ENCODE peak calls at places on chromosomes 16 and 17, in ten cellular contexts. V is tibial nerve, P is stomach, I is transverse colon, S is esophagus muscularis mucosa, K is HepG2, U is H1, N is sigmoid colon, A is upper lobe of left lung, O is GM12878. T is an unnamed sample. For H3K36me3, the result is how much of the 10 kb centered on the place peaks cover.

GRCh38 chr17:69460963-69461922 is 46.7 kb downstream of the MAP2K6 start:
- DNase-seq in V (no peak), P (no peak), I (no peak), S (no peak), K (no peak), U (no peak), N (no peak), A (no peak), O (no peak), T (no peak)

GRCh38 chr17:65039349-65039988 is 17.1 kb downstream of the GNA13 start:
- DNase-seq in V (no peak), P (no peak), I (no peak), S (no peak), K (no peak), U (no peak), N (no peak), A (no peak), O (peak), T (no peak)

GRCh38 chr16:23071202-23072083 is 77.8 kb downstream of the USP31 start:
- DNase-seq in V (no peak), P (no peak), I (no peak), S (peak), K (no peak), U (no peak), N (no peak), A (no peak), O (no peak), T (no peak)

GRCh38 chr17:66625321-66625767 is 209.6 kb upstream of the CACNG5 start:
- DNase-seq in V (no peak), P (no peak), I (no peak), S (no peak), K (peak), U (no peak), N (no peak), A (no peak), O (no peak), T (no peak)

GRCh38 chr16:71258371-71258770 is 27.8 kb upstream of the HYDIN start:
- DNase-seq in V (no peak), P (no peak), I (no peak), S (no peak), K (no peak), U (no peak), N (no peak), A (no peak), O (no peak), T (no peak)

GRCh38 chr17:31415004-31415454 is 23.6 kb downstream of the RAB11FIP4 start:
- DNase-seq in V (no peak), P (no peak), I (no peak), S (no peak), K (peak), U (no peak), N (no peak), A (no peak), O (no peak), T (no peak)

GRCh38 chr17:53837131-53837530 is 14.4 kb downstream of the KIF2B start:
- DNase-seq in V (no peak), P (no peak), I (no peak), S (no peak), K (no peak), U (no peak), N (no peak), A (no peak), O (no peak), T (no peak)

GRCh38 chr17:82151106-82151957 is 53.3 kb upstream of the FASN start:
- DNase-seq in V (no peak), P (peak), I (no peak), S (no peak), K (no peak), U (no peak), N (no peak), A (no peak), O (no peak), T (no peak)

GRCh38 chr17:65290616-65291015 is 153.4 kb downstream of the RGS9 start:
- DNase-seq in V (no peak), P (peak), I (peak), S (no peak), K (no peak), U (no peak), N (no peak), A (no peak), O (no peak), T (no peak)

GRCh38 chr16:87602005-87602790 is at the start of gene JPH3:
- DNase-seq in V (no peak), P (no peak), I (no peak), S (no peak), K (no peak), U (peak), N (no peak), A (no peak), O (no peak), T (no peak)

GRCh38 chr16:50323335-50324011 is 45.3 kb downstream of the BRD7 start:
- DNase-seq in V (no peak), P (no peak), I (no peak), S (no peak), K (peak), U (no peak), N (peak), A (no peak), O (no peak), T (no peak)

GRCh38 chr16:27841911-27842310 is 221.6 kb downstream of the GSG1L start:
- DNase-seq in V (no peak), P (no peak), I (no peak), S (no peak), K (no peak), U (no peak), N (peak), A (no peak), O (no peak), T (no peak)

GRCh38 chr17:45146616-45147101 is 1.6 kb upstream of the HEXIM1 start:
- DNase-seq in V (no peak), P (peak), I (peak), S (no peak), K (no peak), U (no peak), N (peak), A (peak), O (no peak), T (no peak)

GRCh38 chr17:43562679-43563146 is 16.6 kb upstream of the ETV4 start:
- DNase-seq in V (no peak), P (no peak), I (no peak), S (no peak), K (peak), U (no peak), N (peak), A (no peak), O (no peak), T (peak)

GRCh38 chr16:85781685-85782370 is 17.5 kb downstream of the EMC8 start:
- DNase-seq in V (no peak), P (peak), I (peak), S (no peak), K (peak), U (no peak), N (peak), A (peak), O (no peak), T (peak)

GRCh38 chr16:60107467-60107866 is 1373.4 kb upstream of the GOT2 start:
- DNase-seq in V (no peak), P (no peak), I (no peak), S (no peak), K (no peak), U (no peak), N (no peak), A (no peak), O (no peak), T (no peak)

GRCh38 chr16:85588562-85589503 is 24.3 kb upstream of the GSE1 start:
- DNase-seq in V (no peak), P (no peak), I (no peak), S (no peak), K (no peak), U (no peak), N (no peak), A (no peak), O (no peak), T (no peak)

GRCh38 chr17:61504697-61505096 is 52.5 kb downstream of the TBX4 start:
- DNase-seq in V (no peak), P (no peak), I (no peak), S (no peak), K (peak), U (no peak), N (no peak), A (no peak), O (no peak), T (no peak)

GRCh38 chr17:34584805-34585416 is 5.5 kb downstream of the TMEM132E start:
- DNase-seq in V (no peak), P (no peak), I (no peak), S (no peak), K (no peak), U (no peak), N (no peak), A (no peak), O (no peak), T (no peak)

GRCh38 chr17:19939993-19940721 is 37.5 kb downstream of the AKAP10 start:
- DNase-seq in V (no peak), P (no peak), I (no peak), S (no peak), K (no peak), U (no peak), N (no peak), A (no peak), O (no peak), T (no peak)

GRCh38 chr16:85400305-85401205 is 212.6 kb upstream of the GSE1 start:
- DNase-seq in V (no peak), P (no peak), I (no peak), S (no peak), K (no peak), U (no peak), N (peak), A (no peak), O (no peak), T (no peak)

GRCh38 chr17:79482719-79483118 is 128.1 kb downstream of the RBFOX3 start:
- DNase-seq in V (no peak), P (no peak), I (no peak), S (no peak), K (no peak), U (no peak), N (no peak), A (no peak), O (no peak), T (no peak)

GRCh38 chr16:56758930-56759329 is 29.0 kb downstream of the NUP93 start:
- DNase-seq in V (no peak), P (no peak), I (no peak), S (no peak), K (no peak), U (no peak), N (no peak), A (no peak), O (no peak), T (no peak)

GRCh38 chr17:5901731-5902660 is 168.2 kb upstream of the WSCD1 start:
- DNase-seq in V (no peak), P (no peak), I (no peak), S (no peak), K (no peak), U (no peak), N (no peak), A (no peak), O (no peak), T (no peak)

GRCh38 chr17:43917348-43918025 is 10.2 kb upstream of the MPP2 start:
- DNase-seq in V (no peak), P (peak), I (peak), S (no peak), K (no peak), U (peak), N (no peak), A (peak), O (no peak), T (no peak)

GRCh38 chr16:26276289-26276688 is 584.5 kb downstream of the HS3ST4 start:
- DNase-seq in V (no peak), P (no peak), I (no peak), S (no peak), K (no peak), U (no peak), N (no peak), A (no peak), O (no peak), T (no peak)

GRCh38 chr16:88479795-88480760 is 27.0 kb downstream of the ZFPM1 start:
- DNase-seq in V (no peak), P (peak), I (peak), S (no peak), K (no peak), U (no peak), N (no peak), A (no peak), O (no peak), T (no peak)

GRCh38 chr16:73527191-73527590 is 479.3 kb upstream of the ZFHX3 start:
- DNase-seq in V (no peak), P (no peak), I (no peak), S (no peak), K (no peak), U (no peak), N (no peak), A (no peak), O (no peak), T (no peak)

GRCh38 chr17:7523033-7523432 is 25.8 kb upstream of the TNFSF12 start:
- DNase-seq in V (no peak), P (peak), I (peak), S (no peak), K (peak), U (peak), N (no peak), A (peak), O (no peak), T (no peak)

GRCh38 chr17:4499431-4500187 is 928 bp downstream of the SPNS2 start:
- DNase-seq in V (no peak), P (no peak), I (no peak), S (no peak), K (no peak), U (peak), N (no peak), A (no peak), O (no peak), T (no peak)

GRCh38 chr16:86929149-86929871 is 351.0 kb downstream of the FOXL1 start:
- DNase-seq in V (no peak), P (no peak), I (no peak), S (no peak), K (no peak), U (no peak), N (no peak), A (no peak), O (no peak), T (no peak)

GRCh38 chr16:15653227-15653626 is 3.2 kb downstream of the NDE1 start:
- DNase-seq in V (no peak), P (no peak), I (peak), S (no peak), K (peak), U (no peak), N (peak), A (no peak), O (no peak), T (no peak)

GRCh38 chr17:61279476-61280145 is 120.0 kb upstream of the TBX2 start:
- DNase-seq in V (no peak), P (no peak), I (no peak), S (no peak), K (no peak), U (no peak), N (no peak), A (no peak), O (no peak), T (no peak)

GRCh38 chr16:57834936-57835335 is 32.6 kb upstream of the KIFC3 start:
- DNase-seq in V (no peak), P (no peak), I (no peak), S (no peak), K (no peak), U (no peak), N (no peak), A (no peak), O (no peak), T (no peak)

GRCh38 chr17:78106211-78106610 is 22.3 kb downstream of the TMC6 start:
- DNase-seq in V (no peak), P (no peak), I (peak), S (no peak), K (no peak), U (no peak), N (peak), A (no peak), O (no peak), T (no peak)

GRCh38 chr17:78108726-78109488 is 19.6 kb downstream of the TMC6 start:
- DNase-seq in V (no peak), P (no peak), I (no peak), S (no peak), K (peak), U (no peak), N (peak), A (no peak), O (no peak), T (no peak)

GRCh38 chr17:78105551-78105950 is 23.0 kb downstream of the TMC6 start:
- DNase-seq in V (no peak), P (no peak), I (peak), S (no peak), K (peak), U (no peak), N (peak), A (no peak), O (no peak), T (no peak)

GRCh38 chr17:78107976-78108725 is 20.4 kb downstream of the TMC6 start:
- DNase-seq in V (no peak), P (no peak), I (peak), S (no peak), K (no peak), U (no peak), N (peak), A (no peak), O (no peak), T (no peak)

GRCh38 chr17:78107457-78107856 is 21.1 kb downstream of the TMC6 start:
- DNase-seq in V (no peak), P (no peak), I (no peak), S (no peak), K (no peak), U (no peak), N (peak), A (no peak), O (no peak), T (peak)
- H3K36me3 ChIP-seq in V (under half), P (half or more), I (under half), S (half or more), K (under half), U (under half), N (under half), A (half or more), O (under half), T (under half)

DNA sequence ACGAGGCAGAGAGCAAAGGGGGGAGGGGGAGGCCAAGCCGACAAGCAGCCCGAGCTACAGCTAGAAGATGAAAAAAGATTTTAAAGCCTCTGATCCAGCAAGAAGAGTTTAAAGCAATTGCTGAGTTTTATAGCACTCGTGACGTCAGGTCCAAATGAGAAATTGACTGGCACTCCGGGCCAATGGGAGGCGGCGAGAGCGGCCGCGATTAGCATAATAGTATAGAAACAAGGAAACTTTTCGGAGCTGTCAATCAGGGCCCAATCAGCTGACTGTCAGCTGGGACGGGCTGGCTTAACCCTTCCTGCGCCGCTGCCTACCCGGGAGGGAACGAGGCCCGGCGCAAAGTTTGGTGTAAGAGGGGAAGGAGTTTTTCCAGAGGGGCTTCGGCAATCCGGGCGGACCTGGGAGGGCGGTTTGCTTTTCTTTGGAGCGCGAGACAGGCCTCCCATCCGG is at the start of gene MAF:
- DNase-seq in V (peak), P (peak), I (peak), S (peak), K (peak), U (peak), N (peak), A (peak), O (no peak), T (peak)
- TF ChIP-seq POLR2A in V (peak), P (no peak), I (peak), S (peak), K (no peak), U (no peak), N (no peak), A (peak), O (no peak), T (no peak)

DNA sequence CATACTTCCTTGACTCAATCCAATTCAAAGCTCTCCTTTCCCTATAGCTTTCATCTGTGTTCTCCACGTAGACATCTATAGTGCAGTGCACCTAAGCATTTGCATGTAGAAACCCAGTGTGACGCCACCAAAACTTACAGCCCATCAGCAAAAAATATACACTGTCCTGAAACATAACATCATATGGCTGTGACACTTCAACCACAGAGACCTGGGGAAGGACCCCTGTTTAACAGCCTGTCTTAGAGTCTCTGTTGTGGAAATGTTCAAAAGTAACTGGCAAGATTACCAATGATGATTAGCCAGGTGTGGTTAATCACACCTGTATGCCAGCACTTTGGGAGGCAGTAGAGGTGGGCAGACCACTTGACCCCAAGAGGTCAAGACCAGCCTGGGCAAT is 22.2 kb downstream of the GSPT1 start:
- DNase-seq in V (no peak), P (no peak), I (no peak), S (no peak), K (no peak), U (no peak), N (no peak), A (no peak), O (no peak), T (no peak)
- TF ChIP-seq EP300 in V (no peak), P (no peak), I (no peak), S (no peak), K (no peak), U (no peak), N (no peak), A (no peak), O (no peak), T (no peak)

GRCh38 chr17:35843698-35844097 is 25.0 kb downstream of the HEATR9 start:
- DNase-seq in V (no peak), P (no peak), I (no peak), S (no peak), K (no peak), U (no peak), N (no peak), A (no peak), O (no peak), T (no peak)
- H3K36me3 ChIP-seq in V (under half), P (half or more), I (under half), S (half or more), K (under half), U (half or more), N (half or more), A (half or more), O (under half), T (under half)

GRCh38 chr16:28951410-28951943 is 740 bp downstream of the NFATC2IP start:
- DNase-seq in V (no peak), P (no peak), I (peak), S (no peak), K (no peak), U (no peak), N (peak), A (peak), O (no peak), T (peak)

GRCh38 chr16:28946681-28947080 is 4.1 kb upstream of the NFATC2IP start:
- DNase-seq in V (no peak), P (no peak), I (no peak), S (no peak), K (no peak), U (no peak), N (no peak), A (no peak), O (no peak), T (no peak)

GRCh38 chr16:28950648-28951409 is at the start of gene NFATC2IP:
- DNase-seq in V (peak), P (peak), I (peak), S (peak), K (peak), U (peak), N (peak), A (peak), O (peak), T (peak)
- TF ChIP-seq POLR2A in V (no peak), P (no peak), I (peak), S (no peak), K (peak), U (no peak), N (no peak), A (no peak), O (peak), T (no peak)

GRCh38 chr16:54934536-54935410 is 4.1 kb downstream of the IRX5 start:
- DNase-seq in V (no peak), P (no peak), I (no peak), S (peak), K (no peak), U (peak), N (no peak), A (no peak), O (no peak), T (no peak)
- TF ChIP-seq EP300 in V (no peak), P (no peak), I (no peak), S (no peak), K (no peak), U (no peak), N (no peak), A (no peak), O (no peak), T (no peak)

GRCh38 chr16:1691276-1691675 is 13.2 kb downstream of the JPT2 start:
- DNase-seq in V (no peak), P (no peak), I (no peak), S (no peak), K (no peak), U (no peak), N (no peak), A (no peak), O (no peak), T (no peak)
- H3K36me3 ChIP-seq in V (under half), P (half or more), I (under half), S (half or more), K (under half), U (half or more), N (half or more), A (half or more), O (under half), T (under half)

T was measured in ovary.